ENCODE peak calls at places on chromosome 18, in four cellular contexts. S is left ventricle myocardium inferior, Z is NCI-H460, U is cardiac muscle cell. V is an unnamed sample.

GRCh38 chr18:27843783-27844415 is 333.0 kb downstream of the CDH2 start:
- DNase-seq in S (no peak), Z (no peak), U (peak), V (peak)

GRCh38 chr18:43017622-43018021 is 97.9 kb downstream of the RIT2 start:
- DNase-seq in S (no peak), Z (no peak), U (no peak), V (no peak)

GRCh38 chr18:47418746-47419145 is 167.3 kb upstream of the SKOR2 start:
- DNase-seq in S (no peak), Z (peak), U (no peak), V (peak)

GRCh38 chr18:13612111-13612997 is 114.0 kb downstream of the FAM210A start:
- DNase-seq in S (no peak), Z (no peak), U (no peak), V (no peak)

GRCh38 chr18:23528580-23529472 is 25.5 kb downstream of the RMC1 start:
- DNase-seq in S (peak), Z (no peak), U (peak), V (peak)

GRCh38 chr18:2970762-2971659 is 41.9 kb downstream of the LPIN2 start:
- DNase-seq in S (no peak), Z (no peak), U (no peak), V (no peak)

GRCh38 chr18:48857023-48857694 is 93.6 kb downstream of the SMAD7 start:
- DNase-seq in S (no peak), Z (no peak), U (no peak), V (no peak)

GRCh38 chr18:63823516-63824219 is 48.5 kb downstream of the SERPINB7 start:
- DNase-seq in S (peak), Z (peak), U (peak), V (no peak)

GRCh38 chr18:56532176-56532840 is 106.1 kb downstream of the TXNL1 start:
- DNase-seq in S (no peak), Z (no peak), U (peak), V (no peak)

GRCh38 chr18:60193780-60194179 is 178.8 kb downstream of the MC4R start:
- DNase-seq in S (no peak), Z (no peak), U (no peak), V (no peak)

GRCh38 chr18:49061906-49062831 is 111.4 kb upstream of the SMAD7 start:
- DNase-seq in S (no peak), Z (no peak), U (no peak), V (no peak)

GRCh38 chr18:12933323-12933722 is 14.5 kb upstream of the SEH1L start:
- DNase-seq in S (no peak), Z (no peak), U (no peak), V (no peak)

GRCh38 chr18:9887992-9888391 is 2.2 kb downstream of the TXNDC2 start:
- DNase-seq in S (no peak), Z (no peak), U (no peak), V (no peak)

GRCh38 chr18:47935321-47935720 is 4.9 kb upstream of the SMAD2 start:
- DNase-seq in S (no peak), Z (no peak), U (no peak), V (no peak)

GRCh38 chr18:50527636-50528307 is 32.1 kb upstream of the MAPK4 start:
- DNase-seq in S (no peak), Z (no peak), U (no peak), V (no peak)

GRCh38 chr18:35826477-35826876 is 146.0 kb upstream of the RMP24 start:
- DNase-seq in S (no peak), Z (no peak), U (no peak), V (no peak)

GRCh38 chr18:45677408-45677807 is 46.6 kb upstream of the SLC14A1 start:
- DNase-seq in S (no peak), Z (no peak), U (no peak), V (no peak)

GRCh38 chr18:9209230-9209629 is 72.6 kb downstream of the ANKRD12 start:
- DNase-seq in S (no peak), Z (no peak), U (peak), V (peak)

GRCh38 chr18:73316513-73316912 is 448.7 kb upstream of the NETO1 start:
- DNase-seq in S (no peak), Z (no peak), U (no peak), V (no peak)

GRCh38 chr18:55275042-55275897 is 312.7 kb downstream of the TCF4 start:
- DNase-seq in S (peak), Z (peak), U (peak), V (peak)

GRCh38 chr18:50610349-50610748 is 50.5 kb downstream of the MAPK4 start:
- DNase-seq in S (no peak), Z (no peak), U (no peak), V (no peak)

GRCh38 chr18:31942301-31942998 is 478 bp downstream of the TRAPPC8 start:
- DNase-seq in S (no peak), Z (no peak), U (peak), V (peak)

GRCh38 chr18:72468011-72468710 is 76.0 kb downstream of the CBLN2 start:
- DNase-seq in S (no peak), Z (no peak), U (no peak), V (no peak)

GRCh38 chr18:50051288-50051687 is 143.7 kb downstream of the MYO5B start:
- DNase-seq in S (no peak), Z (peak), U (peak), V (no peak)

GRCh38 chr18:38966846-38967245 is 1401.2 kb upstream of the CELF4 start:
- DNase-seq in S (no peak), Z (no peak), U (no peak), V (no peak)